ENCODE peak calls at places on chromosomes 12 and 14, in four cellular contexts. M is iPS DF 19.7; E is ovary; T is activated T-cell treated with anti-CD3 and anti-CD28 coated beads, Interleukin-2, amount 50 U/mL, for 4 hours. N is an unnamed sample.
A peak's percentile ranks its signal among the peaks of the same experiment; 100 is the strongest.

GRCh38 chr12:71848212-71848611 is 8.7 kb downstream of the TBC1D15 start:
- DNase-seq in M (no peak), E (no peak), T (no peak), N (no peak)

GRCh38 chr14:78709795-78710569 is 539.8 kb downstream of the NRXN3 start:
- DNase-seq in M (no peak), E (no peak), T (no peak), N (no peak)

GRCh38 chr14:54761835-54762234 is 140.8 kb downstream of the GCH1 start:
- DNase-seq in M (no peak), E (no peak), T (no peak), N (no peak)

GRCh38 chr14:62002636-62003035 is 240.4 kb downstream of the SNAPC1 start:
- DNase-seq in M (no peak), E (no peak), T (no peak), N (no peak)

GRCh38 chr12:21828111-21828775 is 53.7 kb upstream of the KCNJ8 start:
- DNase-seq in M (no peak), E (no peak), T (no peak), N (no peak)

GRCh38 chr14:38964630-38965029 is 138.4 kb downstream of the SEC23A start:
- DNase-seq in M (no peak), E (no peak), T (no peak), N (no peak)

GRCh38 chr12:107912421-107913004 is 138.0 kb downstream of the ASCL4 start:
- DNase-seq in M (peak; percentile 50), E (no peak), T (peak; percentile 37), N (no peak)

GRCh38 chr12:56115329-56115728 is 1.1 kb upstream of the RPL41 start:
- DNase-seq in M (no peak), E (peak; percentile 55), T (no peak), N (no peak)

GRCh38 chr14:38207830-38208815 is at the start of gene SSTR1:
- DNase-seq in M (no peak), E (no peak), T (no peak), N (no peak)

GRCh38 chr14:89176090-89176757 is 240.8 kb downstream of the FOXN3 start:
- DNase-seq in M (no peak), E (no peak), T (no peak), N (no peak)

GRCh38 chr14:52951730-52952481 is 1.1 kb upstream of the FERMT2 start:
- DNase-seq in M (no peak), E (no peak), T (no peak), N (peak; percentile 72)

GRCh38 chr12:68932701-68933563 is at the start of gene CPM:
- DNase-seq in M (no peak), E (peak; percentile 85), T (peak; percentile 58), N (peak; percentile 4)

GRCh38 chr12:9951026-9951652 is 19.0 kb upstream of the CLEC2A start:
- DNase-seq in M (no peak), E (no peak), T (peak; percentile 7), N (no peak)

GRCh38 chr12:89695100-89695499 is 13.5 kb downstream of the ATP2B1 start:
- DNase-seq in M (no peak), E (no peak), T (no peak), N (no peak)

GRCh38 chr12:6262211-6262610 is 48.3 kb upstream of the PLEKHG6 start:
- DNase-seq in M (no peak), E (no peak), T (no peak), N (no peak)

GRCh38 chr14:105601360-105602242 is 75.2 kb downstream of the TMEM121 start:
- DNase-seq in M (no peak), E (no peak), T (peak; percentile 3), N (no peak)

GRCh38 chr12:57090924-57091632 is 2.2 kb downstream of the NAB2 start:
- DNase-seq in M (no peak), E (peak; percentile 60), T (no peak), N (no peak)

GRCh38 chr14:69027242-69027913 is 48.3 kb upstream of the ACTN1 start:
- DNase-seq in M (no peak), E (no peak), T (no peak), N (no peak)

GRCh38 chr12:97985834-97986233 is 523.2 kb downstream of the RMST start:
- DNase-seq in M (no peak), E (no peak), T (no peak), N (no peak)

GRCh38 chr14:67569011-67569650 is 30.9 kb downstream of the PIGH start:
- DNase-seq in M (no peak), E (no peak), T (no peak), N (no peak)

GRCh38 chr14:68739701-68740100 is 53.2 kb downstream of the ZFP36L1 start:
- DNase-seq in M (no peak), E (no peak), T (no peak), N (no peak)

GRCh38 chr14:32259368-32260013 is 56.4 kb upstream of the RNU6-8 start:
- DNase-seq in M (peak; percentile 20), E (no peak), T (no peak), N (no peak)

GRCh38 chr12:26971963-26972362 is 33.7 kb downstream of the FGFR1OP2 start:
- DNase-seq in M (no peak), E (no peak), T (peak; percentile 42), N (no peak)

GRCh38 chr14:29637406-29637805 is 290.2 kb downstream of the PRKD1 start:
- DNase-seq in M (no peak), E (no peak), T (no peak), N (peak; percentile 69)

GRCh38 chr12:57813971-57814771 is 4.4 kb downstream of the AVIL start:
- DNase-seq in M (no peak), E (peak; percentile 83), T (no peak), N (no peak)

GRCh38 chr14:74867673-74868072 is 8.3 kb downstream of the PROX2 start:
- DNase-seq in M (no peak), E (no peak), T (peak; percentile 25), N (no peak)

GRCh38 chr12:47121146-47121545 is 41.4 kb upstream of the AMIGO2 start:
- DNase-seq in M (no peak), E (no peak), T (no peak), N (no peak)

GRCh38 chr14:105092912-105093425 is 27.7 kb upstream of the GPR132 start:
- DNase-seq in M (no peak), E (peak; percentile 86), T (peak; percentile 55), N (no peak)

GRCh38 chr12:94263011-94263786 is 114.8 kb downstream of the PLXNC1 start:
- DNase-seq in M (no peak), E (peak; percentile 48), T (peak; percentile 58), N (no peak)

GRCh38 chr14:60064491-60065072 is 27.1 kb upstream of the PCNX4 start:
- DNase-seq in M (no peak), E (no peak), T (no peak), N (peak; percentile 7)

GRCh38 chr14:74898083-74898482 is 16.4 kb downstream of the DLST start:
- DNase-seq in M (no peak), E (no peak), T (no peak), N (no peak)

GRCh38 chr14:50766338-50766886 is 64.5 kb downstream of the NIN start:
- DNase-seq in M (no peak), E (no peak), T (no peak), N (no peak)

GRCh38 chr12:92915365-92915764 is 13.7 kb downstream of the EEA1 start:
- DNase-seq in M (no peak), E (no peak), T (no peak), N (no peak)

GRCh38 chr14:92748259-92749016 is at the start of gene LGMN:
- DNase-seq in M (peak; percentile 83), E (peak; percentile 95), T (peak; percentile 80), N (peak; percentile 64)